ENCODE peak calls at places on chromosomes 16 and 17, in four cellular contexts. M, D, B and K are unnamed samples.

GRCh38 chr17:2949469-2950044 is 113.8 kb downstream of the OR1D5 start:
- DNase-seq in M (peak; percentile 75), D (no peak), B (peak; percentile 61), K (no peak)

GRCh38 chr16:84628226-84628731 is 10.4 kb upstream of the COTL1 start:
- DNase-seq in M (no peak), D (no peak), B (no peak), K (no peak)

GRCh38 chr17:55274371-55275255 is 9.9 kb downstream of the HLF start:
- DNase-seq in M (no peak), D (no peak), B (no peak), K (no peak)

GRCh38 chr17:29591737-29592624 is 951 bp upstream of the ANKRD13B start:
- DNase-seq in M (peak; percentile 69), D (peak; percentile 74), B (no peak), K (peak; percentile 90)

GRCh38 chr17:29140051-29140582 is 40.1 kb downstream of the MYO18A start:
- DNase-seq in M (no peak), D (no peak), B (no peak), K (peak; percentile 86)

GRCh38 chr16:58024673-58025350 is 742 bp upstream of the MMP15 start:
- DNase-seq in M (peak; percentile 56), D (peak; percentile 92), B (no peak), K (peak; percentile 70)

GRCh38 chr16:77748426-77748825 is 26.1 kb downstream of the NUDT7 start:
- DNase-seq in M (no peak), D (no peak), B (no peak), K (no peak)

GRCh38 chr16:28549301-28549899 is 4.3 kb upstream of the SGF29 start:
- DNase-seq in M (peak; percentile 33), D (peak; percentile 65), B (no peak), K (no peak)

GRCh38 chr16:66273644-66274334 is 92.7 kb upstream of the CDH5 start:
- DNase-seq in M (no peak), D (no peak), B (no peak), K (no peak)

GRCh38 chr17:33661975-33662374 is 368.9 kb upstream of the ASIC2 start:
- DNase-seq in M (no peak), D (no peak), B (no peak), K (no peak)

GRCh38 chr16:71670537-71670936 is 44.6 kb downstream of the MARVELD3 start:
- DNase-seq in M (no peak), D (peak; percentile 94), B (no peak), K (no peak)

GRCh38 chr16:84341533-84342295 is 26.6 kb upstream of the ATP2C2 start:
- DNase-seq in M (no peak), D (no peak), B (no peak), K (no peak)

GRCh38 chr17:31511176-31511540 is 119.7 kb downstream of the RAB11FIP4 start:
- DNase-seq in M (no peak), D (no peak), B (no peak), K (no peak)

GRCh38 chr16:51245306-51245705 is 94.2 kb upstream of the SALL1 start:
- DNase-seq in M (no peak), D (no peak), B (no peak), K (no peak)

GRCh38 chr16:79991918-79992317 is 391.4 kb upstream of the MAF start:
- DNase-seq in M (no peak), D (no peak), B (no peak), K (no peak)

GRCh38 chr16:30053376-30054015 is 12.1 kb upstream of the ALDOA start:
- DNase-seq in M (no peak), D (no peak), B (no peak), K (no peak)

GRCh38 chr17:62995377-62995885 is 29.4 kb downstream of the TANC2 start:
- DNase-seq in M (peak; percentile 38), D (peak; percentile 20), B (no peak), K (peak; percentile 73)

GRCh38 chr16:66588981-66589713 is 9.9 kb downstream of the CMTM2 start:
- DNase-seq in M (no peak), D (peak; percentile 55), B (no peak), K (peak; percentile 78)

GRCh38 chr17:61545335-61545938 is 45.6 kb downstream of the NACA2 start:
- DNase-seq in M (no peak), D (no peak), B (no peak), K (no peak)

GRCh38 chr17:5225668-5226457 is 8.8 kb downstream of the SCIMP start:
- DNase-seq in M (no peak), D (no peak), B (no peak), K (no peak)

GRCh38 chr16:4578961-4579530 is 22.9 kb downstream of the C16orf96 start:
- DNase-seq in M (no peak), D (no peak), B (no peak), K (peak; percentile 2)

GRCh38 chr17:39069114-39069756 is 82.2 kb downstream of the PLXDC1 start:
- DNase-seq in M (no peak), D (peak; percentile 46), B (peak; percentile 20), K (no peak)

GRCh38 chr17:8041980-8042379 is 3.1 kb downstream of the ALOX15B start:
- DNase-seq in M (no peak), D (no peak), B (no peak), K (peak; percentile 27)

GRCh38 chr17:53227514-53227913 is 595.2 kb upstream of the KIF2B start:
- DNase-seq in M (no peak), D (no peak), B (no peak), K (no peak)

GRCh38 chr17:82092094-82092586 is 5.9 kb downstream of the FASN start:
- DNase-seq in M (no peak), D (no peak), B (no peak), K (no peak)

GRCh38 chr17:44948315-44948795 is 782 bp upstream of the KIF18B start:
- DNase-seq in M (no peak), D (no peak), B (no peak), K (no peak)

GRCh38 chr16:52389045-52389444 is 157.9 kb downstream of the TOX3 start:
- DNase-seq in M (no peak), D (peak; percentile 59), B (no peak), K (no peak)

GRCh38 chr17:39920218-39921210 is 2.1 kb upstream of the GSDMB start:
- DNase-seq in M (no peak), D (no peak), B (no peak), K (no peak)

GRCh38 chr17:34913001-34913400 is 48.3 kb downstream of the CCT6B start:
- DNase-seq in M (no peak), D (no peak), B (no peak), K (no peak)
- TF ChIP-seq TCF7L2 in M (no peak), D (no peak), B (no peak), K (no peak)

DNA sequence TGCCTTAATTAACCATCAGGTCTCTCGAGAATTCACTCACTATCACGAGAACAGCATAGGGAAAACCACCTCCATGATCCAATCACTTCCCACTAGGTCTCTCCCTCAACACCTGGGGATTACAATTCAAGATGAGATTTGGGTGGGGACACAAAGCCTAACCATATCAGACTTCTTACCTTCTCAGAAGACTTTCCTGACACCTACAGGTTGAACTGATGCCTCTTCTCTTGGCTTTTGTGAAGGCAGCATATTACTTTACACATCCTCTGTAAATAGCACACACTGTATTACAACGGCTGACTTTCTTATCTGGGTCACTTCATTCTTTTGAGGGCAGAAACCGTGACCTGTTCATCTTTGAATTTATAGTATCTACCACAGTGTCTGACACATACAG is 23.6 kb downstream of the BMERB1 start:
- DNase-seq in M (no peak), D (no peak), B (no peak), K (no peak)
- TF ChIP-seq TCF7L2 in M (no peak), D (no peak), B (no peak), K (no peak)

GRCh38 chr17:6677158-6677831 is 25.7 kb downstream of the C17orf100 start:
- DNase-seq in M (no peak), D (peak; percentile 27), B (no peak), K (no peak)

GRCh38 chr17:6674586-6674985 is 23.0 kb downstream of the C17orf100 start:
- DNase-seq in M (no peak), D (no peak), B (no peak), K (no peak)

GRCh38 chr17:6676802-6677157 is 25.2 kb downstream of the C17orf100 start:
- DNase-seq in M (no peak), D (no peak), B (no peak), K (no peak)

GRCh38 chr17:6677946-6678345 is 26.4 kb downstream of the C17orf100 start:
- DNase-seq in M (no peak), D (no peak), B (no peak), K (no peak)

DNA sequence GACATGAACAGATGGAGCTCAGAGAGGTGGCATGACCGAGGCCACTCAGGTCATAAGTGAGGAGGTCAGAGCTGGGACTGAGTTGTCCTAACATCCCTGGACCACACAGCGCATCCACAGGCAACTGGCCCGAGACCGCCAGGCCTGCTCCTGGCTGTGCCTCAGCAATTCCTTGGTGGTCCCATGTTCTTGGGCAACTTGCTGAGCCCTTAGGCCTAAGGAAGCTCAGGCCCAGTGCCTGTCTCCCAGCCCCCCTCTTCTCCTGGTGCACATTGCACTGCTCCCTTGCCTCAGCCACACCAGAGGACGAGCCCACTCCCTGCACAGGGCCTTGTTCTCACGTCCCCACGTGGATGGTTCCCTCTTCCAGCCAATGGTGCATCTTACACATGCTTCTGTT is 23.9 kb downstream of the C17orf100 start:
- DNase-seq in M (no peak), D (no peak), B (no peak), K (no peak)
- TF ChIP-seq TCF7L2 in M (no peak), D (no peak), B (no peak), K (no peak)

DNA sequence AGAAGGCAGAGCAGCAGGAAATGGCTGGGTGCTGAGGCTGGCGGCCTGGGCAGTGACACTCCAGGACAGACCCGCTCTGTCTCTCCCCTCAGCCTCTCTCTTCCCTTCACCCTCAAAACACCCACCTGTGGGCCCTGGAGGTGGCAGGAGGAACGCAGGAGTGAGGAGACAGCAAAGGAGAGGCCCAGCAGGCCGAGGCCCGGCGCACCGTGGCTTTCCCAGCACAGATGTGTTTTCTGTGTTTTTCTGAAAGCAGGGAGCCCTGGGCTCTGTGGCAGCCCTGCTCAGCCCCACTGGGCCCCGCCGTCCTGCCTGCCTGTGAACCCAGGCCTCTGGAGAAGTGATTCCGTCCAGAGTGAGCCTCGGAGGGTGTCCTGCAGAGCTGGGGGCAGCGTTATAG is 30.5 kb downstream of the ZNF469 start:
- DNase-seq in M (no peak), D (no peak), B (no peak), K (no peak)
- TF ChIP-seq TCF7L2 in M (no peak), D (no peak), B (no peak), K (no peak)

GRCh38 chr16:3223913-3224515 is 10.9 kb downstream of the ZNF200 start:
- DNase-seq in M (no peak), D (no peak), B (no peak), K (no peak)
- TF ChIP-seq TCF7L2 in M (no peak), D (no peak), B (no peak), K (no peak)